ENCODE peak calls at places on chromosomes 6 and 20, in five cellular contexts. One of them, this sample, is unnamed.

GRCh38 chr6:76861403-76861802 is 601.9 kb downstream of the HTR1B start:
- DNase-seq in ascending aorta: no peak
- DNase-seq in glutamatergic neuron: peak
- DNase-seq in AG09319: no peak
- DNase-seq in cardiac fibroblast: peak
- DNase-seq in this sample: no peak

GRCh38 chr6:29490552-29490951 is 2.8 kb upstream of the MAS1L start:
- DNase-seq in glutamatergic neuron: no peak
- DNase-seq in ascending aorta: no peak
- DNase-seq in AG09319: no peak
- DNase-seq in cardiac fibroblast: no peak
- DNase-seq in this sample: no peak

GRCh38 chr6:89035252-89036106 is 45.1 kb upstream of the PNRC1 start:
- DNase-seq in ascending aorta: peak
- DNase-seq in glutamatergic neuron: no peak
- DNase-seq in AG09319: peak
- DNase-seq in cardiac fibroblast: peak
- DNase-seq in this sample: no peak

GRCh38 chr6:6405031-6405430 is 84.6 kb upstream of the F13A1 start:
- DNase-seq in cardiac fibroblast: no peak
- DNase-seq in glutamatergic neuron: no peak
- DNase-seq in AG09319: no peak
- DNase-seq in ascending aorta: no peak
- DNase-seq in this sample: no peak

GRCh38 chr6:149471801-149472200 is 13.0 kb downstream of the ZC3H12D start:
- DNase-seq in glutamatergic neuron: no peak
- DNase-seq in cardiac fibroblast: no peak
- DNase-seq in AG09319: no peak
- DNase-seq in ascending aorta: no peak
- DNase-seq in this sample: no peak

GRCh38 chr6:118709859-118710350 is 58.5 kb upstream of the CEP85L start:
- DNase-seq in glutamatergic neuron: no peak
- DNase-seq in AG09319: no peak
- DNase-seq in cardiac fibroblast: peak
- DNase-seq in ascending aorta: peak
- DNase-seq in this sample: no peak

GRCh38 chr6:14849224-14849623 is 396.6 kb upstream of the JARID2 start:
- DNase-seq in ascending aorta: no peak
- DNase-seq in AG09319: no peak
- DNase-seq in cardiac fibroblast: no peak
- DNase-seq in glutamatergic neuron: no peak
- DNase-seq in this sample: no peak

GRCh38 chr6:22149081-22149480 is 147.8 kb downstream of the PRL start:
- DNase-seq in glutamatergic neuron: no peak
- DNase-seq in ascending aorta: no peak
- DNase-seq in cardiac fibroblast: no peak
- DNase-seq in AG09319: no peak
- DNase-seq in this sample: no peak

GRCh38 chr20:36526521-36527011 is 14.8 kb upstream of the MYL9 start:
- DNase-seq in cardiac fibroblast: no peak
- DNase-seq in glutamatergic neuron: no peak
- DNase-seq in AG09319: no peak
- DNase-seq in ascending aorta: no peak
- DNase-seq in this sample: no peak

GRCh38 chr20:32681175-32682084 is 7.7 kb upstream of the C20orf203 start:
- DNase-seq in AG09319: no peak
- DNase-seq in cardiac fibroblast: no peak
- DNase-seq in glutamatergic neuron: peak
- DNase-seq in ascending aorta: no peak
- DNase-seq in this sample: peak

GRCh38 chr6:166955865-166956443 is 396 bp downstream of the RNASET2 start:
- DNase-seq in AG09319: no peak
- DNase-seq in glutamatergic neuron: no peak
- DNase-seq in cardiac fibroblast: no peak
- DNase-seq in ascending aorta: no peak
- DNase-seq in this sample: no peak

GRCh38 chr20:22890605-22891300 is 144.4 kb upstream of the SSTR4 start:
- DNase-seq in AG09319: no peak
- DNase-seq in cardiac fibroblast: no peak
- DNase-seq in glutamatergic neuron: no peak
- DNase-seq in ascending aorta: no peak
- DNase-seq in this sample: no peak

GRCh38 chr20:58321205-58321604 is 11.7 kb downstream of the RAB22A start:
- DNase-seq in glutamatergic neuron: no peak
- DNase-seq in cardiac fibroblast: no peak
- DNase-seq in AG09319: no peak
- DNase-seq in ascending aorta: no peak
- DNase-seq in this sample: no peak
- TF ChIP-seq CTCF in glutamatergic neuron: no peak
- TF ChIP-seq CTCF in cardiac fibroblast: no peak
- TF ChIP-seq CTCF in AG09319: no peak
- TF ChIP-seq CTCF in ascending aorta: no peak
- TF ChIP-seq CTCF in this sample: no peak

DNA sequence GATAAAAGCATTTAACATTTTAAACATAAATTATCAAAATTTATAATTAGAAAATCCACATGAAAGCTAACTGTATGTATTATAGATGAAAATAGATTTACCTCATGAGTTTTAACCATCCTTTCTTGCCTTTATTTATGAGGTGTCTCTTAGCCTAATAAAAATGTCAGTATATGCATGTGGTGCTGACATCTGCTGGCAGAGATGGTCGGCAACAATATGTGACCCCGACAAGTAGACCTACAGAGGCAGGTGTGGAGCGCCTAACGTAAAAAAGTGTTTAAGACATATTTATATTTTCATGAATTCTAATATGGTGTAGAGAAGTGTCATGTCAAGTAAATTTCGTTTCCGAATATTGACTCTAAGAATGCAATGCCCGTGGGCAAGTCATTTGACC is 149.0 kb upstream of the FUT9 start:
- DNase-seq in AG09319: no peak
- DNase-seq in cardiac fibroblast: peak
- DNase-seq in glutamatergic neuron: peak
- DNase-seq in ascending aorta: no peak
- DNase-seq in this sample: no peak
- TF ChIP-seq CTCF in AG09319: no peak
- TF ChIP-seq CTCF in cardiac fibroblast: peak
- TF ChIP-seq CTCF in glutamatergic neuron: peak
- TF ChIP-seq CTCF in ascending aorta: no peak
- TF ChIP-seq CTCF in this sample: peak

DNA sequence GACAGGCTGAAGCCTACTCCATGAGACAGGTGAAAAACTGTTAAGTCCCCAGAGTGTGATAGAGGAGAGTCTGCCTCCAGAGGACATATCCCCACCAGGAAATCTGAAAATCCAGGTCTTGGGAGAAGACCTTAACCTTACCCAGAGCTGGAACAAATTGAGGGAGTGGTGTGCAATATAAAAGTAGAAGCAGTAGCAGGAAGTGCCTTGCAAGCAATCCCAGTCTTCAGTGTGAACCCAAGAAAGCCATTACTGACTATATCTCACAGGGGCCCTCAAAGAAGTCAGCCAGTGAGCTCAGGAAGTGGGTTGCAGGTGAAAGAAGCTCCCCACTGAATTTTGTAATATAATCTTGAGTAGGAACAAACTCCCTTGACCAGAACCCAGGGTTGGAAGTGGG is 41.9 kb upstream of the PKIB start:
- DNase-seq in ascending aorta: no peak
- DNase-seq in AG09319: no peak
- DNase-seq in glutamatergic neuron: no peak
- DNase-seq in cardiac fibroblast: no peak
- DNase-seq in this sample: no peak
- TF ChIP-seq CTCF in ascending aorta: no peak
- TF ChIP-seq CTCF in AG09319: no peak
- TF ChIP-seq CTCF in glutamatergic neuron: no peak
- TF ChIP-seq CTCF in cardiac fibroblast: no peak
- TF ChIP-seq CTCF in this sample: no peak

GRCh38 chr20:13771853-13772453 is 12.8 kb downstream of the ESF1 start:
- DNase-seq in cardiac fibroblast: peak
- DNase-seq in glutamatergic neuron: no peak
- DNase-seq in ascending aorta: no peak
- DNase-seq in AG09319: no peak
- DNase-seq in this sample: no peak
- TF ChIP-seq CTCF in cardiac fibroblast: peak
- TF ChIP-seq CTCF in glutamatergic neuron: peak
- TF ChIP-seq CTCF in ascending aorta: peak
- TF ChIP-seq CTCF in AG09319: peak
- TF ChIP-seq CTCF in this sample: peak

GRCh38 chr6:34066772-34067770 is 78.8 kb downstream of the GRM4 start:
- DNase-seq in ascending aorta: no peak
- DNase-seq in AG09319: no peak
- DNase-seq in cardiac fibroblast: no peak
- DNase-seq in glutamatergic neuron: no peak
- DNase-seq in this sample: no peak
- TF ChIP-seq CTCF in ascending aorta: no peak
- TF ChIP-seq CTCF in AG09319: no peak
- TF ChIP-seq CTCF in cardiac fibroblast: no peak
- TF ChIP-seq CTCF in glutamatergic neuron: no peak
- TF ChIP-seq CTCF in this sample: no peak

DNA sequence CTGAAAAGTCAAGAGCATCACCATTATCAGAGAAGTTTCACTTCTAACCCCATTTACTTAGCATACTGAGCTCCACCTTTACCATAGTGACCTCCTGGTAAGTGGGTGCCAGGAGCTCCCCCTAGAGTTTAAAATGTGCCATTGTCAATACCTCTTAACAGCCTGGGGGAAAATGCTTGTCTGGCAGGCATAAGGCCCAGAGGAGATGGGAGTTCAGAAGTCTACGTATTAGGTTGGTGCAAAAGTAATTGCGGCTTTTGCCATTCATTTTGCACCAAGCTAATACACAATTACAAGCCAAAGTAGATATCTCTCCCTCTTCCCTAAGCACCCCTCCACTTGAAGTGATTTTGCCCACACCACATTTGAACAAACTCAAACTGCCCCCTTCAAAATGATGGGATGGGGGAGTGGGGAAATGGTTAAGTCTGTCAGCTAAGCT is 919.0 kb downstream of the KIF16B start:
- DNase-seq in AG09319: no peak
- DNase-seq in ascending aorta: no peak
- DNase-seq in glutamatergic neuron: no peak
- DNase-seq in cardiac fibroblast: peak
- DNase-seq in this sample: peak
- TF ChIP-seq CTCF in AG09319: peak
- TF ChIP-seq CTCF in ascending aorta: no peak
- TF ChIP-seq CTCF in glutamatergic neuron: peak
- TF ChIP-seq CTCF in cardiac fibroblast: peak
- TF ChIP-seq CTCF in this sample: peak

DNA sequence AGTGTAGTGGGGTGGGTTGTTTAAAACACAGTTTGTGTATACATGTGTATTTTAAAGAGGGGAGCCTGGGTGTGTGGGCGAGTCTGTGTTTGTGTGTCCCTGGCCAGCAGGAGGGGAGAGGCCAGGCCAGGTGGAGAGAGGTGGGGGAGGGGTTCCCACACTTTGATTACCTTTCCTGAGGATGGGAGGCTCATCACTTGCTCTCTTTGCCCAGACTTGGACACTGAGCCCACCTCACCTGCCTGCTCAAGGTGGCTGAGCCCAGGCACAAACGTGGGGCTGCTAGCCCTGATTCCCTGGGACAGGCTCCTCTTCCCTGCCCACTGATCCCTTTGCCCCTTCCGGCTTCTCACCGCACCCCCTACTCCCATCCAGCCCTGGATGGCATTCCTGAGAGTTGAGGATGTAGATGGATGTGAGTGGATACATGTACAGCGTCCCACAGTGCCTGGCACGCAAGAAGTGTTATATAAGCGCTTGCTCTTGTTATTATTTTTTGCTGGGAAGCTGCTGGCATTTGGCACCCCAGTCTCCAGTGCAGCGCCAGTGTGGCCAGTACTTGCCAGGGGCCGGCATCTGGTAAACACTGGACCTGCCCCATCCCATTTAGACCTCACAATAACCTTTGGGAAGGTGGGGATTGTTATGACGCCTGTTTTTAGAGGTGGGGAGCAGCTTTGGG is 2.7 kb downstream of the CEBPB start:
- DNase-seq in AG09319: no peak
- DNase-seq in cardiac fibroblast: peak
- DNase-seq in glutamatergic neuron: no peak
- DNase-seq in ascending aorta: no peak
- DNase-seq in this sample: no peak
- TF ChIP-seq CTCF in AG09319: no peak
- TF ChIP-seq CTCF in cardiac fibroblast: no peak
- TF ChIP-seq CTCF in glutamatergic neuron: no peak
- TF ChIP-seq CTCF in ascending aorta: no peak
- TF ChIP-seq CTCF in this sample: no peak

GRCh38 chr6:145887969-145888368 is 73.4 kb upstream of the FBXO30 start:
- DNase-seq in glutamatergic neuron: no peak
- DNase-seq in AG09319: no peak
- DNase-seq in ascending aorta: no peak
- DNase-seq in cardiac fibroblast: peak
- DNase-seq in this sample: no peak
- TF ChIP-seq CTCF in glutamatergic neuron: no peak
- TF ChIP-seq CTCF in AG09319: peak
- TF ChIP-seq CTCF in ascending aorta: no peak
- TF ChIP-seq CTCF in cardiac fibroblast: peak
- TF ChIP-seq CTCF in this sample: peak